ENCODE peak calls at places on chromosomes 6 and 20, in seven cellular contexts. One of them, this sample, is unnamed.

GRCh38 chr20:50379049-50379990 is 130.9 kb upstream of the PTPN1 start:
- DNase-seq in natural killer cell: no peak
- DNase-seq in B cell: no peak
- DNase-seq in HCT116: no peak
- DNase-seq in GM13976: no peak
- DNase-seq in left lung: peak
- DNase-seq in body of pancreas: peak
- DNase-seq in this sample: no peak

GRCh38 chr6:37279366-37280134 is 21.6 kb upstream of the TMEM217 start:
- DNase-seq in natural killer cell: no peak
- DNase-seq in B cell: no peak
- DNase-seq in HCT116: no peak
- DNase-seq in GM13976: no peak
- DNase-seq in left lung: no peak
- DNase-seq in body of pancreas: peak
- DNase-seq in this sample: no peak

GRCh38 chr6:150392452-150393220 is 23.8 kb downstream of the IYD start:
- DNase-seq in natural killer cell: no peak
- DNase-seq in B cell: no peak
- DNase-seq in HCT116: no peak
- DNase-seq in GM13976: no peak
- DNase-seq in left lung: no peak
- DNase-seq in body of pancreas: no peak
- DNase-seq in this sample: no peak

GRCh38 chr6:122673345-122673961 is 63.2 kb downstream of the PKIB start:
- DNase-seq in natural killer cell: no peak
- DNase-seq in B cell: no peak
- DNase-seq in HCT116: no peak
- DNase-seq in GM13976: no peak
- DNase-seq in left lung: no peak
- DNase-seq in body of pancreas: no peak
- DNase-seq in this sample: no peak

GRCh38 chr6:155120034-155120433 is 124.9 kb downstream of the TIAM2 start:
- DNase-seq in natural killer cell: no peak
- DNase-seq in B cell: no peak
- DNase-seq in HCT116: no peak
- DNase-seq in GM13976: no peak
- DNase-seq in left lung: no peak
- DNase-seq in body of pancreas: no peak
- DNase-seq in this sample: no peak

GRCh38 chr6:122005661-122006060 is 393.8 kb upstream of the HSF2 start:
- DNase-seq in natural killer cell: no peak
- DNase-seq in B cell: no peak
- DNase-seq in HCT116: no peak
- DNase-seq in GM13976: no peak
- DNase-seq in left lung: no peak
- DNase-seq in body of pancreas: no peak
- DNase-seq in this sample: no peak

GRCh38 chr20:12966468-12967085 is 42.2 kb upstream of the SPTLC3 start:
- DNase-seq in natural killer cell: no peak
- DNase-seq in B cell: no peak
- DNase-seq in HCT116: no peak
- DNase-seq in GM13976: no peak
- DNase-seq in left lung: no peak
- DNase-seq in body of pancreas: no peak
- DNase-seq in this sample: no peak

GRCh38 chr6:13486679-13487121 is 700 bp downstream of the GFOD1 start:
- DNase-seq in natural killer cell: peak
- DNase-seq in B cell: peak
- DNase-seq in HCT116: no peak
- DNase-seq in GM13976: peak
- DNase-seq in left lung: peak
- DNase-seq in body of pancreas: peak
- DNase-seq in this sample: no peak

GRCh38 chr6:69868252-69868804 is 2.0 kb downstream of the COL19A1 start:
- DNase-seq in natural killer cell: no peak
- DNase-seq in B cell: peak
- DNase-seq in HCT116: no peak
- DNase-seq in GM13976: no peak
- DNase-seq in left lung: no peak
- DNase-seq in body of pancreas: no peak
- DNase-seq in this sample: no peak

GRCh38 chr6:121305957-121306607 is 28.2 kb downstream of the TBC1D32 start:
- DNase-seq in natural killer cell: no peak
- DNase-seq in B cell: peak
- DNase-seq in HCT116: peak
- DNase-seq in GM13976: peak
- DNase-seq in left lung: no peak
- DNase-seq in body of pancreas: no peak
- DNase-seq in this sample: no peak

GRCh38 chr6:39225946-39226437 is 3.3 kb downstream of the KCNK5 start:
- DNase-seq in natural killer cell: no peak
- DNase-seq in B cell: no peak
- DNase-seq in HCT116: no peak
- DNase-seq in GM13976: no peak
- DNase-seq in left lung: peak
- DNase-seq in body of pancreas: no peak
- DNase-seq in this sample: no peak

GRCh38 chr6:106790935-106791334 is 161.6 kb downstream of the QRSL1 start:
- DNase-seq in natural killer cell: no peak
- DNase-seq in B cell: no peak
- DNase-seq in HCT116: no peak
- DNase-seq in GM13976: no peak
- DNase-seq in left lung: no peak
- DNase-seq in body of pancreas: peak
- DNase-seq in this sample: no peak

GRCh38 chr6:121897337-121897760 is 461.9 kb downstream of the GJA1 start:
- DNase-seq in natural killer cell: no peak
- DNase-seq in B cell: no peak
- DNase-seq in HCT116: no peak
- DNase-seq in GM13976: no peak
- DNase-seq in left lung: no peak
- DNase-seq in body of pancreas: no peak
- DNase-seq in this sample: no peak

GRCh38 chr6:44131880-44132279 is 4.5 kb downstream of the TMEM63B start:
- DNase-seq in natural killer cell: no peak
- DNase-seq in B cell: no peak
- DNase-seq in HCT116: no peak
- DNase-seq in GM13976: no peak
- DNase-seq in left lung: no peak
- DNase-seq in body of pancreas: no peak
- DNase-seq in this sample: no peak

GRCh38 chr6:3482869-3483268 is 26.0 kb upstream of the SLC22A23 start:
- DNase-seq in natural killer cell: no peak
- DNase-seq in B cell: no peak
- DNase-seq in HCT116: no peak
- DNase-seq in GM13976: no peak
- DNase-seq in left lung: no peak
- DNase-seq in body of pancreas: no peak
- DNase-seq in this sample: no peak

GRCh38 chr6:157769776-157770430 is 53.1 kb upstream of the SNX9 start:
- DNase-seq in natural killer cell: no peak
- DNase-seq in B cell: no peak
- DNase-seq in HCT116: no peak
- DNase-seq in GM13976: no peak
- DNase-seq in left lung: no peak
- DNase-seq in body of pancreas: no peak
- DNase-seq in this sample: no peak

GRCh38 chr6:157800420-157801237 is 22.4 kb upstream of the SNX9 start:
- DNase-seq in natural killer cell: no peak
- DNase-seq in B cell: no peak
- DNase-seq in HCT116: no peak
- DNase-seq in GM13976: peak
- DNase-seq in left lung: no peak
- DNase-seq in body of pancreas: no peak
- DNase-seq in this sample: no peak

GRCh38 chr6:22632561-22632960 is 63.2 kb downstream of the HDGFL1 start:
- DNase-seq in natural killer cell: no peak
- DNase-seq in B cell: no peak
- DNase-seq in HCT116: no peak
- DNase-seq in GM13976: no peak
- DNase-seq in left lung: no peak
- DNase-seq in body of pancreas: no peak
- DNase-seq in this sample: no peak

GRCh38 chr6:112683926-112684325 is 336.8 kb downstream of the RFPL4B start:
- DNase-seq in natural killer cell: no peak
- DNase-seq in B cell: no peak
- DNase-seq in HCT116: no peak
- DNase-seq in GM13976: no peak
- DNase-seq in left lung: no peak
- DNase-seq in body of pancreas: no peak
- DNase-seq in this sample: no peak

GRCh38 chr6:143370972-143371371 is 79.5 kb downstream of the ADAT2 start:
- DNase-seq in natural killer cell: no peak
- DNase-seq in B cell: no peak
- DNase-seq in HCT116: no peak
- DNase-seq in GM13976: no peak
- DNase-seq in left lung: no peak
- DNase-seq in body of pancreas: no peak
- DNase-seq in this sample: no peak

GRCh38 chr6:107715523-107716321 is 108.4 kb downstream of the SCML4 start:
- DNase-seq in natural killer cell: no peak
- DNase-seq in B cell: no peak
- DNase-seq in HCT116: no peak
- DNase-seq in GM13976: no peak
- DNase-seq in left lung: no peak
- DNase-seq in body of pancreas: no peak
- DNase-seq in this sample: no peak

GRCh38 chr20:4829494-4830211 is 107.9 kb downstream of the PRND start:
- DNase-seq in natural killer cell: no peak
- DNase-seq in B cell: no peak
- DNase-seq in HCT116: no peak
- DNase-seq in GM13976: no peak
- DNase-seq in left lung: no peak
- DNase-seq in body of pancreas: peak
- DNase-seq in this sample: no peak

GRCh38 chr6:46555129-46555528 is 63.9 kb upstream of the RCAN2 start:
- DNase-seq in natural killer cell: no peak
- DNase-seq in B cell: peak
- DNase-seq in HCT116: no peak
- DNase-seq in GM13976: no peak
- DNase-seq in left lung: no peak
- DNase-seq in body of pancreas: no peak
- DNase-seq in this sample: no peak

GRCh38 chr6:107698146-107698545 is 126.0 kb downstream of the SCML4 start:
- DNase-seq in natural killer cell: no peak
- DNase-seq in B cell: no peak
- DNase-seq in HCT116: no peak
- DNase-seq in GM13976: no peak
- DNase-seq in left lung: no peak
- DNase-seq in body of pancreas: no peak
- DNase-seq in this sample: no peak

GRCh38 chr6:71419954-71420692 is 131.5 kb downstream of the OGFRL1 start:
- DNase-seq in natural killer cell: no peak
- DNase-seq in B cell: peak
- DNase-seq in HCT116: no peak
- DNase-seq in GM13976: peak
- DNase-seq in left lung: peak
- DNase-seq in body of pancreas: peak
- DNase-seq in this sample: peak

GRCh38 chr6:7696061-7696460 is 29.8 kb upstream of the BMP6 start:
- DNase-seq in natural killer cell: no peak
- DNase-seq in B cell: no peak
- DNase-seq in HCT116: no peak
- DNase-seq in GM13976: no peak
- DNase-seq in left lung: no peak
- DNase-seq in body of pancreas: no peak
- DNase-seq in this sample: no peak

GRCh38 chr6:7691675-7692452 is 34.0 kb upstream of the BMP6 start:
- DNase-seq in natural killer cell: no peak
- DNase-seq in B cell: no peak
- DNase-seq in HCT116: peak
- DNase-seq in GM13976: no peak
- DNase-seq in left lung: no peak
- DNase-seq in body of pancreas: no peak
- DNase-seq in this sample: no peak

GRCh38 chr6:7691021-7691420 is 34.9 kb upstream of the BMP6 start:
- DNase-seq in natural killer cell: no peak
- DNase-seq in B cell: no peak
- DNase-seq in HCT116: no peak
- DNase-seq in GM13976: no peak
- DNase-seq in left lung: no peak
- DNase-seq in body of pancreas: peak
- DNase-seq in this sample: no peak

GRCh38 chr6:7692453-7692784 is 33.5 kb upstream of the BMP6 start:
- DNase-seq in natural killer cell: no peak
- DNase-seq in B cell: no peak
- DNase-seq in HCT116: no peak
- DNase-seq in GM13976: no peak
- DNase-seq in left lung: no peak
- DNase-seq in body of pancreas: no peak
- DNase-seq in this sample: no peak

DNA sequence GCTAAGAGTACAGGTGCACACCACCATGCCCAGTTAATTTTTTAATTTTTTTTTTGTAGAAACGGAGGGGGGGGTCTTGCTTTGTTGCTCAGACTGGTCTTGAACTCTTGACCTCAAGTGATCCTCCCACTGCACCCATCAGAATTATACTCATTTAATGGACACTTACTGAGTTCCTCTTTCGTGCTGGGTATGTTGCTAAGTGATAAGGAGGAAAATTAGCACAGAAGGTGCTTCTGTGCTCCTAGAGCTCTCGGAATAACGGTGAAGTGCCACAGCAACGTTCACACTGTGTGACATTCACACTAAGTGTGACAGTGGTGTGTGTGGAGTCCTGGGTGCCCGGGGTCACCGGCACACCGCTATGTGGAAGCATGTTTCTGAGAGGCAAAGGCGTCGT is 32.1 kb upstream of the BMP6 start:
- DNase-seq in natural killer cell: no peak
- DNase-seq in B cell: no peak
- DNase-seq in HCT116: no peak
- DNase-seq in GM13976: no peak
- DNase-seq in left lung: no peak
- DNase-seq in body of pancreas: no peak
- DNase-seq in this sample: no peak
- TF ChIP-seq CTCF in natural killer cell: no peak
- TF ChIP-seq CTCF in B cell: no peak
- TF ChIP-seq CTCF in HCT116: no peak
- TF ChIP-seq CTCF in GM13976: no peak
- TF ChIP-seq CTCF in left lung: no peak
- TF ChIP-seq CTCF in body of pancreas: no peak
- TF ChIP-seq CTCF in this sample: no peak

GRCh38 chr6:119333707-119334295 is 15.8 kb downstream of the MAN1A1 start:
- DNase-seq in natural killer cell: no peak
- DNase-seq in B cell: peak
- DNase-seq in HCT116: no peak
- DNase-seq in GM13976: peak
- DNase-seq in left lung: no peak
- DNase-seq in body of pancreas: no peak
- DNase-seq in this sample: no peak
- TF ChIP-seq CTCF in natural killer cell: peak
- TF ChIP-seq CTCF in B cell: peak
- TF ChIP-seq CTCF in HCT116: peak
- TF ChIP-seq CTCF in GM13976: peak
- TF ChIP-seq CTCF in left lung: peak
- TF ChIP-seq CTCF in body of pancreas: peak
- TF ChIP-seq CTCF in this sample: peak

GRCh38 chr6:117018771-117019170 is 141.7 kb downstream of the RFX6 start:
- DNase-seq in natural killer cell: no peak
- DNase-seq in B cell: no peak
- DNase-seq in HCT116: no peak
- DNase-seq in GM13976: no peak
- DNase-seq in left lung: no peak
- DNase-seq in body of pancreas: no peak
- DNase-seq in this sample: no peak
- TF ChIP-seq CTCF in natural killer cell: no peak
- TF ChIP-seq CTCF in B cell: no peak
- TF ChIP-seq CTCF in HCT116: no peak
- TF ChIP-seq CTCF in GM13976: no peak
- TF ChIP-seq CTCF in left lung: no peak
- TF ChIP-seq CTCF in body of pancreas: no peak
- TF ChIP-seq CTCF in this sample: no peak

GRCh38 chr20:57998276-57998675 is 230.2 kb downstream of the ANKRD60 start:
- DNase-seq in natural killer cell: no peak
- DNase-seq in B cell: no peak
- DNase-seq in HCT116: no peak
- DNase-seq in GM13976: no peak
- DNase-seq in left lung: no peak
- DNase-seq in body of pancreas: no peak
- DNase-seq in this sample: no peak
- TF ChIP-seq CTCF in natural killer cell: no peak
- TF ChIP-seq CTCF in B cell: no peak
- TF ChIP-seq CTCF in HCT116: peak
- TF ChIP-seq CTCF in GM13976: no peak
- TF ChIP-seq CTCF in left lung: no peak
- TF ChIP-seq CTCF in body of pancreas: no peak
- TF ChIP-seq CTCF in this sample: no peak